ENCODE peak calls at places on chromosomes 12 and 14, in four cellular contexts. C is GM12878, L is K562, Y is H1. X is an unnamed sample.

GRCh38 chr12:39798429-39798828 is 178.8 kb upstream of the ABCD2 start:
- DNase-seq in C (no peak), L (no peak), Y (no peak), X (no peak)

GRCh38 chr12:92138144-92138543 is 7.5 kb downstream of the BTG1 start:
- DNase-seq in C (no peak), Y (no peak), L (no peak), X (no peak)

GRCh38 chr14:34297786-34298520 is 164.1 kb downstream of the SPTSSA start:
- DNase-seq in C (no peak), L (no peak), Y (no peak), X (peak)

GRCh38 chr12:80702889-80703605 is 4.4 kb upstream of the MYF6 start:
- DNase-seq in Y (no peak), C (peak), L (no peak), X (peak)

GRCh38 chr14:56027916-56028637 is 90.1 kb upstream of the PELI2 start:
- DNase-seq in C (no peak), Y (no peak), L (no peak), X (no peak)

GRCh38 chr12:51392556-51393237 is 1.5 kb upstream of the GALNT6 start:
- DNase-seq in L (no peak), C (no peak), Y (no peak), X (no peak)

GRCh38 chr12:117028254-117028653 is 71.0 kb downstream of the TESC start:
- DNase-seq in Y (no peak), C (no peak), L (no peak), X (no peak)

GRCh38 chr14:23929131-23929530 is 24.4 kb upstream of the DHRS4 start:
- DNase-seq in C (no peak), L (no peak), Y (no peak), X (no peak)

GRCh38 chr12:56374726-56375597 is 12.3 kb upstream of the APOF start:
- DNase-seq in Y (no peak), C (no peak), L (no peak), X (peak)

GRCh38 chr12:57483466-57483865 is 3.8 kb upstream of the ARHGAP9 start:
- DNase-seq in Y (no peak), C (no peak), L (no peak), X (no peak)
- TF ChIP-seq CBX5 in Y (no peak), C (no peak), L (no peak), X (no peak)

GRCh38 chr14:64919618-64920017 is 5.4 kb downstream of the CHURC1 start:
- DNase-seq in C (no peak), L (no peak), Y (no peak), X (peak)
- TF ChIP-seq EP300 in C (no peak), L (no peak), Y (no peak), X (no peak)

DNA sequence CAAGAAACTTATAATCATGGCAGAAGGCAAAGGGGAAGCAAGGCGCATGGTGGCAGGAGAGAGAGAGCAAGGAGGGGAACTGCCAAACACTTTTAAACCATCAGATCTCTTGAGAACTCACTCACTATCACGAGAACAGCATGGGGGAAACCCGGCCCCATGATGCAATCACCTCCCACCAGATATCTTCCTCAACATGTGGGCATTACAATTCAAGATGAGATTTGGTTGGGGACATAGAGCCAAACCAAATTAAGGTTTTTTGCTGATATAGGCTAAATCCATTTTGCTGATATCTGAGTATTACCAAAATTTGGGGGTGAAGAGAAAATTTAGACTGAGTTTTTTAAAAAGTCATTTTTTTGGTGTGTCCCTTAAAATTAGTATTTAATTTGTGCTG is 54.9 kb upstream of the TMX1 start:
- DNase-seq in L (no peak), Y (no peak), C (no peak), X (no peak)
- TF ChIP-seq CBX5 in L (no peak), Y (no peak), C (no peak), X (no peak)

DNA sequence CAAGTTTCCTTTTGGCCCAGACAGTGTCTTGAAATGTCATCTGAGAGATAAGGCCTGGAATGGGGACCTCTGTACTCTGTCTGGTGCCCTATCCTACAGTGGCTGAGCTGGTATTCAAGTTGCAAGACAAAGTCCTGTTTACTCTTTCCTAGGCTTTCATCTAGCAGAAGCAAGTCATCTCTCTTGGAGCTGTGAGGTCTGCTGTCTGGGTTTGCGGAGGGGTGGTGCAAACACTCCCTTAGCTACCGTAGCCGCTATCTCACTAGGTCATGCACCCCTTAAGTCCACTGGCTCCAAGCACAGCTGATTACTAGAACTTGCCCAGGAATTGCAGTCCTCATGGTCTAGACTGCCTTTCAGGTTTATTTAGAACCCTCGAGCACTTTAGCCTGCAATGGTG is 149.7 kb upstream of the SLC16A7 start:
- DNase-seq in L (no peak), Y (no peak), C (no peak), X (no peak)
- TF ChIP-seq EP300 in L (no peak), Y (no peak), C (no peak), X (no peak)

GRCh38 chr14:92603309-92604257 is 90.0 kb downstream of the RIN3 start:
- DNase-seq in C (no peak), Y (no peak), L (no peak), X (no peak)
- TF ChIP-seq CBX5 in C (no peak), Y (no peak), L (no peak), X (no peak)

X was measured in HepG2.